ENCODE peak calls at places on chromosomes 1 and 21, in four cellular contexts. One of them, this sample, is unnamed. For H3K27me3, the result is how much of the 10 kb centered on the place peaks cover.

GRCh38 chr1:30379684-30380624 is 343.4 kb downstream of the MATN1 start:
- DNase-seq in body of pancreas: peak
- DNase-seq in ovary: peak
- DNase-seq in gastrocnemius medialis: peak
- DNase-seq in this sample: no peak

GRCh38 chr1:3836421-3836820 is 20.6 kb downstream of the CEP104 start:
- DNase-seq in gastrocnemius medialis: no peak
- DNase-seq in ovary: no peak
- DNase-seq in body of pancreas: no peak
- DNase-seq in this sample: no peak

GRCh38 chr1:201603613-201604232 is 64.8 kb downstream of the NAV1 start:
- DNase-seq in ovary: no peak
- DNase-seq in gastrocnemius medialis: no peak
- DNase-seq in body of pancreas: no peak
- DNase-seq in this sample: no peak

GRCh38 chr1:229557214-229557850 is 1.2 kb downstream of the ABCB10 start:
- DNase-seq in gastrocnemius medialis: no peak
- DNase-seq in body of pancreas: no peak
- DNase-seq in ovary: no peak
- DNase-seq in this sample: no peak

GRCh38 chr1:93979718-93980319 is 70.6 kb upstream of the GCLM start:
- DNase-seq in body of pancreas: peak
- DNase-seq in gastrocnemius medialis: no peak
- DNase-seq in ovary: peak
- DNase-seq in this sample: peak

GRCh38 chr1:88740784-88741183 is 56.7 kb downstream of the PKN2 start:
- DNase-seq in ovary: no peak
- DNase-seq in gastrocnemius medialis: no peak
- DNase-seq in body of pancreas: no peak
- DNase-seq in this sample: no peak

GRCh38 chr1:94398356-94398755 is 19.8 kb upstream of the ABCD3 start:
- DNase-seq in gastrocnemius medialis: no peak
- DNase-seq in body of pancreas: no peak
- DNase-seq in ovary: no peak
- DNase-seq in this sample: no peak

GRCh38 chr1:221284028-221284427 is 404.8 kb downstream of the HLX start:
- DNase-seq in gastrocnemius medialis: no peak
- DNase-seq in body of pancreas: no peak
- DNase-seq in ovary: no peak
- DNase-seq in this sample: no peak

GRCh38 chr1:241648159-241648558 is 3.9 kb upstream of the WDR64 start:
- DNase-seq in body of pancreas: no peak
- DNase-seq in ovary: no peak
- DNase-seq in gastrocnemius medialis: no peak
- DNase-seq in this sample: no peak

GRCh38 chr1:106055900-106056299 is 1000.6 kb upstream of the PRMT6 start:
- DNase-seq in ovary: no peak
- DNase-seq in body of pancreas: no peak
- DNase-seq in gastrocnemius medialis: no peak
- DNase-seq in this sample: no peak

GRCh38 chr1:10101929-10102328 is 69.2 kb downstream of the UBE4B start:
- DNase-seq in ovary: no peak
- DNase-seq in body of pancreas: no peak
- DNase-seq in gastrocnemius medialis: no peak
- DNase-seq in this sample: no peak

GRCh38 chr1:15345711-15346355 is 63.9 kb upstream of the EFHD2 start:
- DNase-seq in gastrocnemius medialis: peak
- DNase-seq in ovary: no peak
- DNase-seq in body of pancreas: no peak
- DNase-seq in this sample: peak

GRCh38 chr1:11671205-11671543 is 7.2 kb downstream of the FBXO6 start:
- DNase-seq in gastrocnemius medialis: no peak
- DNase-seq in ovary: no peak
- DNase-seq in body of pancreas: no peak
- DNase-seq in this sample: no peak

GRCh38 chr1:204255225-204255624 is 41.4 kb upstream of the GOLT1A start:
- DNase-seq in gastrocnemius medialis: no peak
- DNase-seq in body of pancreas: no peak
- DNase-seq in ovary: no peak
- DNase-seq in this sample: no peak

GRCh38 chr1:1212780-1213152 is 1.2 kb downstream of the TNFRSF4 start:
- DNase-seq in gastrocnemius medialis: no peak
- DNase-seq in body of pancreas: no peak
- DNase-seq in ovary: no peak
- DNase-seq in this sample: peak

GRCh38 chr1:151189638-151190445 is at the start of gene VPS72:
- DNase-seq in body of pancreas: peak
- DNase-seq in gastrocnemius medialis: peak
- DNase-seq in ovary: peak
- DNase-seq in this sample: peak

GRCh38 chr1:180386740-180387367 is 115.5 kb downstream of the ACBD6 start:
- DNase-seq in gastrocnemius medialis: no peak
- DNase-seq in body of pancreas: no peak
- DNase-seq in ovary: no peak
- DNase-seq in this sample: no peak

GRCh38 chr21:36658926-36659325 is 40.0 kb upstream of the SIM2 start:
- DNase-seq in gastrocnemius medialis: no peak
- DNase-seq in body of pancreas: no peak
- DNase-seq in ovary: no peak
- DNase-seq in this sample: no peak

DNA sequence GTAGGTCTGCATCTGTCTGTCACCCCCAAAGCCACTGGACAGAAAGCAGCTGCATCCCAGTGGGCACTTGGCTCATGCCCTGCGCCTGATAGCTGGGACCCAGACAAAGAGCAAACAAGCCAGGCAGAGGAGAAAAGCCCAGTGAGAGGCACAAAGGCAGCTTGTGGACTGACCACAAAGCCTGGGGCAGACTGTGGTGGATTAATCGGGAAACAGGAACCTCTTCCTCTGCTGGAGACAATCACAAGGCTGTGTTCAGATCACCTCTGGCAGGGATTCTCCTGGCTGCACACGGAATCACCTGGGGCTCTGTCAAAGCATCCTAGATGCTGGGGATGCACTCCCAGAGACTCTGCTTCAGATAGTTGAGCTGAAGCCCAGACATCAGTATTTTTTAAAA is 15.2 kb upstream of the GJB5 start:
- DNase-seq in gastrocnemius medialis: no peak
- DNase-seq in ovary: no peak
- DNase-seq in body of pancreas: no peak
- DNase-seq in this sample: no peak
- H3K27me3 ChIP-seq in gastrocnemius medialis: under half
- H3K27me3 ChIP-seq in ovary: under half
- H3K27me3 ChIP-seq in body of pancreas: under half
- H3K27me3 ChIP-seq in this sample: under half

GRCh38 chr1:40508375-40509341 is at the start of gene EXO5:
- DNase-seq in body of pancreas: peak
- DNase-seq in gastrocnemius medialis: peak
- DNase-seq in ovary: peak
- DNase-seq in this sample: peak
- TF ChIP-seq POLR2A in body of pancreas: peak
- TF ChIP-seq POLR2A in gastrocnemius medialis: no peak
- TF ChIP-seq POLR2A in ovary: no peak
- TF ChIP-seq POLR2A in this sample: peak

DNA sequence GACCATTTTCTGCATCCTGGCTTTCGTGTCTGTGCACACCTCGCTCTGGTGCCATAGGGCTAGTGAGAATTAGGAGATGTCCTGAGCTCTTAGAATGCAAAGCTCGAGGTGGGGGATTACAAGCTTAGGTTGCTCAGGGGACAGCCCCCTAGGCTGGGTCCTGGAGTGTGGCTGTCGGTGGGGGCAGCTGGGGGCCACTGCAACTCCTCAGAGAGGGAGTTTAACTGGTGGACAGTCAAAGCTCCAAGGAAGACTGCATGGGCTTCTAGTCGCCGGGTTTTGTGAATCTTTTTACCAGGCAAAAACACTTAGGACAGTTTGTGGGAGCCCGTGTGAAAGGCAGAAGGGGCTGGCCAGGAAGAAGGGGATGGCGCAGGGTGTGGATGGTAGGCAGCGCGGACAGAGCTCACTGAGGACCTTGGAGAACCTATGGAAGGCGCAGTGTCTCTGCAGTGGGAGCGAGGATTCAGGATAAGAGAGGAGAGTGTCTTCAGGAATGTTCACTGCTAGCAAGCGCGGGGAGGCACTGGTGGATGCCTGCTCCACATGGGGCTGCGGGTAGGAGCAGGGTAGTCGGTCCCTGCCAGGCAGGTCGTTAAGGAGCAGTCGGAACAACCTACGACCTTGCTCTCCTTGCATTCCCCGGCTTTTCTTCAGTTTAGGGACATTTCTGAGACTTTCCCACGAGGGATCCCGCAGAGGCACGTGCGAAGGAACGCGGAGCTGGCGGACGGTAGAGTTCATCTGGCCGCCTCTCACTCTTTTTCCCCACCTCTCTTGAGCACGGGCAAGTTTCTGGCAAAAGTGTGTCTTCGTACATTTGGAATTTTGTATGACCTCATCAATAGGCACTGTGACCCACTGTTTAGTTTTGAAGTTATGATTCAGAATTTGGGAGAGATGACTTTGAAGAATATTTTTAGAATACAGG is 12.9 kb upstream of the KCNE1 start:
- DNase-seq in ovary: no peak
- DNase-seq in body of pancreas: no peak
- DNase-seq in gastrocnemius medialis: no peak
- DNase-seq in this sample: no peak
- H3K27ac ChIP-seq in ovary: no peak
- H3K27ac ChIP-seq in body of pancreas: peak
- H3K27ac ChIP-seq in gastrocnemius medialis: no peak
- H3K27ac ChIP-seq in this sample: peak

GRCh38 chr21:35229290-35229689 is 180.2 kb upstream of the RUNX1 start:
- DNase-seq in ovary: no peak
- DNase-seq in gastrocnemius medialis: no peak
- DNase-seq in body of pancreas: no peak
- DNase-seq in this sample: no peak

GRCh38 chr21:35227774-35228173 is 178.7 kb upstream of the RUNX1 start:
- DNase-seq in body of pancreas: no peak
- DNase-seq in gastrocnemius medialis: peak
- DNase-seq in ovary: no peak
- DNase-seq in this sample: no peak

GRCh38 chr21:35232545-35233176 is 183.6 kb upstream of the RUNX1 start:
- DNase-seq in body of pancreas: no peak
- DNase-seq in ovary: peak
- DNase-seq in gastrocnemius medialis: no peak
- DNase-seq in this sample: no peak

GRCh38 chr21:35234725-35235124 is 185.6 kb upstream of the RUNX1 start:
- DNase-seq in body of pancreas: no peak
- DNase-seq in ovary: no peak
- DNase-seq in gastrocnemius medialis: no peak
- DNase-seq in this sample: no peak

GRCh38 chr21:35231115-35231514 is 182.0 kb upstream of the RUNX1 start:
- DNase-seq in body of pancreas: no peak
- DNase-seq in ovary: no peak
- DNase-seq in gastrocnemius medialis: no peak
- DNase-seq in this sample: no peak
- H3K27me3 ChIP-seq in body of pancreas: under half
- H3K27me3 ChIP-seq in ovary: under half
- H3K27me3 ChIP-seq in gastrocnemius medialis: under half
- H3K27me3 ChIP-seq in this sample: under half

DNA sequence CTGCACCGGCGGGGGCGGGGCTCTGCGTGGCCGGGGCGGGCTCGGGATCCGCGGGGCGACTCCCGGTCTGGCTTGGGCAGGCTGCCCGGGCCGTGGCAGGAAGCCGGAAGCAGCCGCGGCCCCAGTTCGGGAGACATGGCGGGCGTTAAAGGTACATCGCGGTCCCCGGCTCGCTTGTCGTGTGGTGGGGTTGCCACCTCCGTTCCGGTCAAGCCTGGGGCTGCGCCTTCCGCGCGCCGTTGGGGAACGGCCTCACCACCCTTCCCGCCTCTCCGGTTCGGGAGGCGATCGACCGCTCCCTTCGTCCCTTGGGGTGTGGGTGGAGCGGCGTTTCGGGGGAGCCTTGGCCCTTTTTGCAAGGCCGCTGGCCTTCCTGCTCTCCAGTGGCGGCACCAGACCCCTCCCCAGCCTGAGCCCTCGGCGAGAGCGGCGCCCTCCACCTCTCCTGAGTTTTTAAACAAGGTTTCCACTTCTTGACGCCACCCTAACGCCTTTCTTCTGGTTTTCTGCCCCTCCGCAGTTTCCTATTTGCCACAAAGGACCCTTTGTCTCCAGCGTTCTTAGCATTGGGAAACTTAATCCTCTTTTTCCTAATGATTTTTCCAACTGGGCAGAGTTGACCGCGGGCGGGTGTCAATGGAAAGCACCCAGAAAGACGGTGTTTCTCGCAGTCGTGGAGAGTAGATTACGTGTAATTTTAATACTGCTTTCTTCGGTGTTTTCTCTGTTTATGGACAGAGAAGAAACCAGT is at the start of the genes LEPR and LEPROT:
- DNase-seq in body of pancreas: no peak
- DNase-seq in ovary: no peak
- DNase-seq in gastrocnemius medialis: no peak
- DNase-seq in this sample: no peak
- TF ChIP-seq POLR2A in body of pancreas: peak
- TF ChIP-seq POLR2A in ovary: peak
- TF ChIP-seq POLR2A in gastrocnemius medialis: peak
- TF ChIP-seq POLR2A in this sample: peak